ENCODE peak calls at places on chromosome 4, in eight cellular contexts. Q is coronary artery, S is left ventricle myocardium inferior, F is IMR-90, T is GM06990, D is heart left ventricle, V is brain microvascular endothelial cell, B is PC-3. M is an unnamed sample.

GRCh38 chr4:152696764-152697250 is 17.0 kb upstream of the TMEM154 start:
- DNase-seq in Q (no peak), S (no peak), F (peak), T (peak), D (no peak), V (peak), B (peak), M (peak)

GRCh38 chr4:19293080-19293479 is 958.6 kb upstream of the SLIT2 start:
- DNase-seq in Q (no peak), S (no peak), F (no peak), T (no peak), D (no peak), V (no peak), B (no peak), M (no peak)

GRCh38 chr4:107216379-107216778 is 180.3 kb upstream of the DKK2 start:
- DNase-seq in Q (no peak), S (no peak), F (no peak), T (no peak), D (no peak), V (no peak), B (no peak), M (no peak)

GRCh38 chr4:56649445-56650258 is 31.4 kb downstream of the HOPX start:
- DNase-seq in Q (no peak), S (no peak), F (no peak), T (no peak), D (no peak), V (no peak), B (no peak), M (no peak)

GRCh38 chr4:24055623-24056022 is 165.8 kb upstream of the PPARGC1A start:
- DNase-seq in Q (no peak), S (no peak), F (no peak), T (no peak), D (no peak), V (no peak), B (no peak), M (no peak)

GRCh38 chr4:182894681-182895275 is 22.4 kb downstream of the DCTD start:
- DNase-seq in Q (no peak), S (no peak), F (no peak), T (no peak), D (no peak), V (no peak), B (no peak), M (no peak)

GRCh38 chr4:22099896-22100295 is 151.3 kb upstream of the KCNIP4 start:
- DNase-seq in Q (no peak), S (no peak), F (no peak), T (no peak), D (no peak), V (peak), B (no peak), M (peak)

GRCh38 chr4:96845798-96846197 is 1005.9 kb downstream of the PDHA2 start:
- DNase-seq in Q (no peak), S (no peak), F (no peak), T (no peak), D (no peak), V (no peak), B (no peak), M (no peak)

GRCh38 chr4:149999485-150000074 is 78.7 kb upstream of the DCLK2 start:
- DNase-seq in Q (no peak), S (no peak), F (peak), T (peak), D (no peak), V (peak), B (peak), M (peak)

GRCh38 chr4:144948009-144948408 is 150.0 kb downstream of the ANAPC10 start:
- DNase-seq in Q (no peak), S (no peak), F (no peak), T (no peak), D (no peak), V (no peak), B (no peak), M (no peak)

GRCh38 chr4:71356924-71357663 is 18.3 kb downstream of the SLC4A4 start:
- DNase-seq in Q (no peak), S (no peak), F (no peak), T (no peak), D (no peak), V (no peak), B (no peak), M (no peak)

GRCh38 chr4:77579406-77580076 is 26.1 kb upstream of the CXCL13 start:
- DNase-seq in Q (no peak), S (no peak), F (peak), T (no peak), D (no peak), V (peak), B (peak), M (peak)

GRCh38 chr4:142984871-142985585 is 138.9 kb upstream of the INPP4B start:
- DNase-seq in Q (no peak), S (no peak), F (peak), T (no peak), D (no peak), V (peak), B (peak), M (peak)

GRCh38 chr4:40682298-40683101 is 52.8 kb upstream of the RBM47 start:
- DNase-seq in Q (no peak), S (no peak), F (no peak), T (no peak), D (no peak), V (no peak), B (no peak), M (no peak)

GRCh38 chr4:150006197-150006596 is 72.0 kb upstream of the DCLK2 start:
- DNase-seq in Q (no peak), S (no peak), F (peak), T (no peak), D (no peak), V (no peak), B (no peak), M (no peak)

GRCh38 chr4:151202381-151202780 is 74.6 kb upstream of the PRSS48 start:
- DNase-seq in Q (no peak), S (no peak), F (no peak), T (no peak), D (no peak), V (no peak), B (no peak), M (no peak)

GRCh38 chr4:116055857-116056827 is 942.7 kb upstream of the NDST4 start:
- DNase-seq in Q (no peak), S (no peak), F (no peak), T (no peak), D (no peak), V (no peak), B (peak), M (peak)

GRCh38 chr4:56051710-56052075 is 102.9 kb downstream of the CEP135 start:
- DNase-seq in Q (no peak), S (no peak), F (no peak), T (no peak), D (no peak), V (no peak), B (no peak), M (no peak)

GRCh38 chr4:169906821-169907220 is 119.4 kb downstream of the MFAP3L start:
- DNase-seq in Q (no peak), S (no peak), F (no peak), T (no peak), D (no peak), V (no peak), B (no peak), M (no peak)

GRCh38 chr4:743463-744211 is 38.0 kb downstream of the PCGF3 start:
- DNase-seq in Q (no peak), S (no peak), F (peak), T (no peak), D (no peak), V (no peak), B (no peak), M (no peak)

GRCh38 chr4:165207016-165207430 is 338 bp upstream of the KLHL2 start:
- DNase-seq in Q (no peak), S (no peak), F (peak), T (no peak), D (no peak), V (peak), B (peak), M (no peak)

GRCh38 chr4:148443550-148444295 is 1.5 kb upstream of the NR3C2 start:
- DNase-seq in Q (peak), S (peak), F (no peak), T (peak), D (peak), V (no peak), B (peak), M (no peak)

GRCh38 chr4:71377561-71377960 is 38.7 kb downstream of the SLC4A4 start:
- DNase-seq in Q (no peak), S (no peak), F (peak), T (no peak), D (no peak), V (peak), B (peak), M (peak)

GRCh38 chr4:27010334-27010940 is 149.8 kb downstream of the STIM2 start:
- DNase-seq in Q (no peak), S (peak), F (peak), T (no peak), D (peak), V (peak), B (peak), M (peak)

GRCh38 chr4:87937523-87937922 is 38.0 kb upstream of the SPP1 start:
- DNase-seq in Q (no peak), S (no peak), F (no peak), T (no peak), D (no peak), V (no peak), B (no peak), M (no peak)

GRCh38 chr4:87932718-87933136 is 42.8 kb upstream of the SPP1 start:
- DNase-seq in Q (no peak), S (no peak), F (no peak), T (no peak), D (no peak), V (no peak), B (no peak), M (no peak)

GRCh38 chr4:87933337-87933736 is 42.2 kb upstream of the SPP1 start:
- DNase-seq in Q (no peak), S (no peak), F (no peak), T (no peak), D (no peak), V (no peak), B (no peak), M (no peak)

GRCh38 chr4:87934157-87934704 is 41.3 kb upstream of the SPP1 start:
- DNase-seq in Q (no peak), S (no peak), F (no peak), T (no peak), D (no peak), V (no peak), B (no peak), M (no peak)

GRCh38 chr4:87934973-87935372 is 40.5 kb upstream of the SPP1 start:
- DNase-seq in Q (no peak), S (no peak), F (no peak), T (no peak), D (no peak), V (no peak), B (no peak), M (no peak)
- H3K4me3 ChIP-seq in Q (no peak), S (no peak), F (no peak), T (no peak), D (no peak), V (no peak), B (no peak), M (no peak)

GRCh38 chr4:83029688-83030087 is 5.3 kb upstream of the COPS4 start:
- DNase-seq in Q (no peak), S (no peak), F (no peak), T (no peak), D (no peak), V (no peak), B (no peak), M (no peak)

GRCh38 chr4:83040269-83040668 is 5.3 kb downstream of the COPS4 start:
- DNase-seq in Q (no peak), S (no peak), F (no peak), T (no peak), D (no peak), V (no peak), B (no peak), M (no peak)

GRCh38 chr4:83036991-83037390 is 2.0 kb downstream of the COPS4 start:
- DNase-seq in Q (no peak), S (no peak), F (no peak), T (no peak), D (no peak), V (no peak), B (no peak), M (peak)

GRCh38 chr4:83028976-83029375 is 6.0 kb upstream of the COPS4 start:
- DNase-seq in Q (no peak), S (no peak), F (no peak), T (no peak), D (no peak), V (no peak), B (no peak), M (no peak)

DNA sequence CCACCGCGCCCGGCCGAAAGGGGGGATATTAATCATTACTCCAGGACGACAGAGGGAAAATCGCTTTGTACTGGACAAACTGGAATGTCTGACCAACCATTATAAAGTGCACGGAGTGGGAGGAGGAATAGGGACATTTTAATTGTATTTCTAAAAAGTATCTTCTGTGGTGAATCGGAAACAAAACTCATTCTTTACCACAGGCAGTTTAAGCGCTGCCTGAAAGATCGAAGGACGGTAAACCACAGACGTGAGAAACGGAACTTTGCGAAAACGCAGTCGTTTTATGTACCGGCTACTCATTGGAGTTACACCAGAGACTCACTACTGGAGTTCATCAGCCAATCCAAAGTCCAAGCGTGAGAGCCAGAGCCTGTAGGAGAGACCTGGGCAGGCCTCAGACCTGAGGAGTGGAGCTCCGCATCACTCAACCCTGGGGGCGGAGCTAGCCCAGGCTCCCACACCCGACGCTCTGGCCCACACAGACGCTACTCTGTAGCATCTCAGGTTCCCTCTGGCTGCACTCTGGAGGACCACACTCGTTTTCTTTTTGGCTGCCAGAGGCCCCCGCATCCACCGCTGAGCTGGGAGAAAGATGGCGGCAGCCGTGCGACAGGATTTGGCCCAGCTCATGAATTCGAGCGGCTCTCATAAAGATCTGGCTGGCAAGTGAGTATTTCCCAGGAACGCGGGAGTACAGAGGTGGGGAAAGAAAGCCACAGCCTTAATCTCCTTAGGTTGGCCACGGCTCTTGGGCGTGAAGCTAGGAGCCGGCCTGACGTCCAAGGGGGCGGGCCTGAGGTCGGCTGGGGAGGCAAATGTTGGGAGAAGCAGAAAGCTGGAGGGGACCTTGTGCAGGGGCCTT is at the start of gene COPS4:
- DNase-seq in Q (peak), S (peak), F (peak), T (peak), D (peak), V (peak), B (peak), M (peak)
- TF ChIP-seq CTCF in Q (no peak), S (peak), F (peak), T (no peak), D (no peak), V (peak), B (no peak), M (peak)

DNA sequence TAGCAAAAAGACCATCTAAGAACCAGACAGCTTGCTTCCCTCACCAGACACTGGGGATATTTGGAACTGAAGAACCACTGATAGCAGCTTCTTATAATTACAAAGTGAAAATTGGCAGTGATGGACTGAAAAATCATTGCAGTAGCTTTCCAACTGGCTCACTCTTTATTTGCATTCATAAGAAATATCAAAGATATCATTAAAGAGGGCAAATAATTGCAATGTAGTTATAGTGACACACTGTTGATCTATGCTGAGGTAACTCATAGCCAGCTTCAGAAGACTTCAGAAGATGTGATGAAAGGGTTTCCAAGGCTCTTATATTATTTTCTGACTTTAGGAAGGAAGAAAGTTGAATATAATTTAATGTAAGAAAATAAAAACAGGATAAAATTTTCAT is 5.8 kb downstream of the RASSF6 start:
- DNase-seq in Q (no peak), S (no peak), F (no peak), T (no peak), D (no peak), V (no peak), B (peak), M (no peak)
- H3K4me3 ChIP-seq in Q (no peak), S (no peak), F (no peak), T (no peak), D (no peak), V (no peak), B (no peak), M (no peak)

GRCh38 chr4:132614682-132615081 is 534.4 kb upstream of the PCDH10 start:
- DNase-seq in Q (no peak), S (no peak), F (peak), T (no peak), D (no peak), V (no peak), B (no peak), M (peak)
- TF ChIP-seq CTCF in Q (no peak), S (peak), F (peak), T (no peak), D (peak), V (peak), B (peak), M (no peak)

DNA sequence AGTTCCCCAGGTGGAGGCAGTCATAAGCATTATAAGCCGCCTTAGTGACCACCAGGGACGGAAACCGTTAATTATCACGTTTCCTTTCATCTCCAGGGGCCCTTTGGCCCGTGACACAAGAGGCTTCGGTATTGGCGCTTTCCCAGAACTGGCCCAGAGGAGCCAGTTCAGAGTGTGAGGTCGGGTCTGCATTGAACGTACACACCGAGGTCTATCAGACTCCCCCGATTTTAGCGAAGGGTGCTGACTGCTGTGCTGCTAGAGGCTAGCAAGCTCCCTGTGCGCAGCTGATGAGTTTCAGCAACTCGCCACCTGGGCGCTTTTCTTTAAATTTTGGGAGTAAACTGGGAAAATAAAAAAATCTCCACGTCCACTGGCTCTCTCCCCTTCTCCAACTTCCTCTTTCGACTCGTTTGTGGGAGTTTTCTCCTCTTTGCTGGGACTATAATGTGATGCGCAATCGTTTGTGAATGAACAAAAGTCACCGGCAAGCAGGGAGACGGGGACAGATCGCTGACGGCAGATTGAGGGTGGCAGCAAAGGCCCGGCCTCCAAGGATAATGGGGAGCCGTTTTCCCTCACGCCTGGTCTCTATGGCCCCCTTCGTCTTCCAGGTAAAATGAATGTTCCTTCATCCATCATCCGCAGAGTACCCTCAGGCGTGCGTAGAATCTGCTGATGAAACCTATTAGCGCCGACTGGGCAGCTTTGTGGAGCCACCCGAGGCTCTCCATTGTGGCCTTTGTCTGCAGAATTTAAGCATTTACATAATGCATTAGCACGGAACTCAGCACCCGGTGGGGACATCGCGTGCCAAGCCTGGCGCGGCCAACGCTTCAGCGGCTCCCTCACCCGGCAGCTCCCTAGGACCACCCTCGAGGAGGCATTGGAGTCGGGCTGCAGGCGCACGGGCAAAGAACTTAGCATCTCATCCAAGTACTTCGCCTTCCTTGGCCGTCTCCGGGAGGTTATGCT is 1.6 kb upstream of the LRAT start:
- DNase-seq in Q (no peak), S (no peak), F (no peak), T (no peak), D (no peak), V (no peak), B (no peak), M (no peak)
- H3K4me3 ChIP-seq in Q (peak), S (peak), F (no peak), T (no peak), D (no peak), V (peak), B (no peak), M (no peak)

GRCh38 chr4:13821522-13821921 is 194.0 kb upstream of the BOD1L1 start:
- DNase-seq in Q (no peak), S (no peak), F (no peak), T (no peak), D (no peak), V (no peak), B (peak), M (no peak)
- TF ChIP-seq CTCF in Q (no peak), S (no peak), F (peak), T (no peak), D (no peak), V (peak), B (peak), M (no peak)

GRCh38 chr4:102311407-102311806 is 33.9 kb downstream of the SLC39A8 start:
- DNase-seq in Q (no peak), S (no peak), F (no peak), T (no peak), D (no peak), V (no peak), B (no peak), M (no peak)
- H3K4me3 ChIP-seq in Q (no peak), S (no peak), F (no peak), T (no peak), D (no peak), V (no peak), B (no peak), M (no peak)

DNA sequence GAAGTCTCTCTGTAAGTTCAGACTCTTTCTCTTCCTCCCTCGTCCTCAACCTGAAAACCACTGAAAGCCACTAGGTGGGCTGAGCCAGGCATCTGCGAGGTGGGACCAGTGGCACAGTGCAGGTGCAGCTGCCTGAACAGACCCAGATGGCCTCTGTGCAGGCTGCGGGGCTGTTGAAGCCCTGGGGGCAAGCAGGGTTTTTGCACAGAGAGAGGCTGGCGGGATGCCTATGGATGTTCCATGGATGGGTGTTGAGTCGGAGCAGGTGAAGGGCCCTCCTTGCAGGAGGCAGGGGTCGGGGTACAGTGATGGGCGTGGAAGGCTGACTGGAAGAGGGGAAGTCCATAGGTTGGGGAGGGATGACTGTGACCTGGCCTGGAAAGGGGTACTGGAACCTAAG is 350.2 kb upstream of the FAT1 start:
- DNase-seq in Q (no peak), S (no peak), F (no peak), T (no peak), D (no peak), V (no peak), B (no peak), M (no peak)
- TF ChIP-seq CTCF in Q (no peak), S (no peak), F (no peak), T (no peak), D (no peak), V (no peak), B (no peak), M (no peak)

GRCh38 chr4:125319311-125319710 is 4.6 kb downstream of the FAT4 start:
- DNase-seq in Q (no peak), S (no peak), F (peak), T (no peak), D (no peak), V (no peak), B (no peak), M (no peak)
- H3K4me3 ChIP-seq in Q (peak), S (peak), F (no peak), T (no peak), D (no peak), V (no peak), B (no peak), M (no peak)